ENCODE peak calls at places on chromosomes 11 and 22, in ten cellular contexts. U, O, C, S, E, V, H, Y, X and G are unnamed samples.

GRCh38 chr11:126926376-126926791 is 74.2 kb downstream of the KIRREL3 start:
- DNase-seq in U (no peak), O (no peak), C (no peak), S (no peak), E (no peak), V (no peak), H (no peak), Y (no peak), X (no peak), G (no peak)

GRCh38 chr11:43818220-43818619 is 62.4 kb upstream of the ALKBH3 start:
- DNase-seq in U (no peak), O (no peak), C (no peak), S (no peak), E (no peak), V (no peak), H (no peak), Y (no peak), X (no peak), G (no peak)

GRCh38 chr22:28031383-28031922 is 112.4 kb upstream of the PITPNB start:
- DNase-seq in U (no peak), O (no peak), C (no peak), S (no peak), E (no peak), V (no peak), H (no peak), Y (no peak), X (no peak), G (no peak)

GRCh38 chr22:16818538-16818937 is 6.7 kb downstream of the XKR3 start:
- DNase-seq in U (peak), O (no peak), C (no peak), S (no peak), E (no peak), V (no peak), H (no peak), Y (no peak), X (no peak), G (no peak)

GRCh38 chr22:49913446-49913845 is 4.8 kb downstream of the ALG12 start:
- DNase-seq in U (no peak), O (no peak), C (no peak), S (no peak), E (no peak), V (no peak), H (no peak), Y (no peak), X (no peak), G (no peak)

GRCh38 chr11:17611503-17612220 is 64.6 kb downstream of the OTOG start:
- DNase-seq in U (no peak), O (no peak), C (no peak), S (no peak), E (peak), V (no peak), H (no peak), Y (no peak), X (no peak), G (no peak)

GRCh38 chr11:12289667-12290476 is 87.5 kb upstream of the PARVA start:
- DNase-seq in U (no peak), O (no peak), C (peak), S (peak), E (no peak), V (peak), H (peak), Y (no peak), X (no peak), G (no peak)

GRCh38 chr22:23243006-23243573 is 62.8 kb downstream of the BCR start:
- DNase-seq in U (peak), O (no peak), C (no peak), S (no peak), E (no peak), V (no peak), H (peak), Y (peak), X (no peak), G (no peak)

GRCh38 chr11:1743587-1744136 is 6.7 kb downstream of the IFITM10 start:
- DNase-seq in U (no peak), O (no peak), C (no peak), S (no peak), E (no peak), V (no peak), H (no peak), Y (no peak), X (no peak), G (no peak)

GRCh38 chr22:38413085-38414008 is 41.7 kb downstream of the KCNJ4 start:
- DNase-seq in U (no peak), O (no peak), C (peak), S (no peak), E (peak), V (no peak), H (no peak), Y (no peak), X (no peak), G (peak)

GRCh38 chr11:25566298-25567200 is 765.4 kb upstream of the ANO3 start:
- DNase-seq in U (no peak), O (no peak), C (no peak), S (no peak), E (no peak), V (no peak), H (peak), Y (no peak), X (no peak), G (peak)

GRCh38 chr11:95877288-95877687 is 46.6 kb downstream of the MTMR2 start:
- DNase-seq in U (no peak), O (peak), C (no peak), S (no peak), E (no peak), V (no peak), H (no peak), Y (no peak), X (no peak), G (no peak)

GRCh38 chr22:47131611-47132427 is 369.4 kb downstream of the TBC1D22A start:
- DNase-seq in U (no peak), O (no peak), C (no peak), S (no peak), E (no peak), V (no peak), H (no peak), Y (no peak), X (no peak), G (no peak)

GRCh38 chr11:115892016-115892415 is 387.8 kb upstream of the CADM1 start:
- DNase-seq in U (no peak), O (no peak), C (no peak), S (no peak), E (no peak), V (no peak), H (no peak), Y (no peak), X (no peak), G (no peak)

GRCh38 chr11:47992959-47993820 is 12.8 kb downstream of the PTPRJ start:
- DNase-seq in U (peak), O (peak), C (no peak), S (no peak), E (no peak), V (no peak), H (no peak), Y (no peak), X (peak), G (no peak)

GRCh38 chr11:70060611-70061293 is 17.4 kb upstream of the ANO1 start:
- DNase-seq in U (no peak), O (no peak), C (no peak), S (no peak), E (peak), V (no peak), H (no peak), Y (no peak), X (no peak), G (no peak)

GRCh38 chr22:39251762-39252460 is 7.1 kb upstream of the PDGFB start:
- DNase-seq in U (no peak), O (no peak), C (peak), S (peak), E (no peak), V (no peak), H (no peak), Y (no peak), X (no peak), G (no peak)

GRCh38 chr11:4636962-4637661 is at the start of gene OR51D1:
- DNase-seq in U (peak), O (peak), C (peak), S (peak), E (no peak), V (peak), H (peak), Y (peak), X (peak), G (peak)

GRCh38 chr11:11577932-11578331 is 43.9 kb downstream of the GALNT18 start:
- DNase-seq in U (no peak), O (no peak), C (no peak), S (no peak), E (peak), V (no peak), H (no peak), Y (no peak), X (no peak), G (no peak)

GRCh38 chr11:38460429-38460828 is 1862.4 kb upstream of the RAG2 start:
- DNase-seq in U (no peak), O (no peak), C (no peak), S (no peak), E (no peak), V (no peak), H (no peak), Y (no peak), X (no peak), G (no peak)

GRCh38 chr22:17633217-17633997 is 4.9 kb upstream of the ATP6V1E1 start:
- DNase-seq in U (peak), O (no peak), C (no peak), S (peak), E (no peak), V (no peak), H (no peak), Y (peak), X (peak), G (no peak)

GRCh38 chr11:8863838-8864237 is 47.2 kb upstream of the AKIP1 start:
- DNase-seq in U (no peak), O (peak), C (no peak), S (no peak), E (no peak), V (no peak), H (no peak), Y (no peak), X (no peak), G (no peak)

GRCh38 chr22:26330971-26331625 is 98.0 kb upstream of the ASPHD2 start:
- DNase-seq in U (peak), O (peak), C (peak), S (peak), E (no peak), V (peak), H (no peak), Y (peak), X (peak), G (peak)

GRCh38 chr11:80937831-80938230 is 1497.0 kb upstream of the TENM4 start:
- DNase-seq in U (no peak), O (no peak), C (no peak), S (no peak), E (no peak), V (no peak), H (no peak), Y (no peak), X (no peak), G (no peak)

GRCh38 chr11:115215694-115216615 is 288.3 kb downstream of the CADM1 start:
- DNase-seq in U (no peak), O (no peak), C (no peak), S (no peak), E (no peak), V (no peak), H (no peak), Y (peak), X (no peak), G (no peak)

GRCh38 chr11:116691779-116692178 is 81.0 kb downstream of the BUD13 start:
- DNase-seq in U (peak), O (peak), C (peak), S (peak), E (peak), V (peak), H (no peak), Y (peak), X (peak), G (peak)

GRCh38 chr11:125902927-125903752 is at the start of gene PUS3:
- DNase-seq in U (peak), O (peak), C (peak), S (peak), E (no peak), V (peak), H (no peak), Y (peak), X (peak), G (peak)

GRCh38 chr11:134575504-134576230 is 163.6 kb upstream of the B3GAT1 start:
- DNase-seq in U (no peak), O (no peak), C (no peak), S (no peak), E (peak), V (no peak), H (no peak), Y (no peak), X (no peak), G (peak)

GRCh38 chr11:44632466-44633123 is 67.1 kb downstream of the CD82 start:
- DNase-seq in U (peak), O (peak), C (peak), S (peak), E (no peak), V (no peak), H (no peak), Y (peak), X (peak), G (peak)

GRCh38 chr11:62001450-62002178 is 34.2 kb upstream of the FTH1 start:
- DNase-seq in U (no peak), O (no peak), C (peak), S (no peak), E (no peak), V (no peak), H (no peak), Y (no peak), X (no peak), G (no peak)

GRCh38 chr22:35839811-35840739 is 122.4 kb downstream of the APOL5 start:
- DNase-seq in U (peak), O (peak), C (peak), S (peak), E (peak), V (peak), H (peak), Y (peak), X (peak), G (peak)

GRCh38 chr22:37850801-37851200 is 1.6 kb downstream of the EIF3L start:
- DNase-seq in U (no peak), O (no peak), C (no peak), S (no peak), E (no peak), V (no peak), H (no peak), Y (no peak), X (no peak), G (no peak)

DNA sequence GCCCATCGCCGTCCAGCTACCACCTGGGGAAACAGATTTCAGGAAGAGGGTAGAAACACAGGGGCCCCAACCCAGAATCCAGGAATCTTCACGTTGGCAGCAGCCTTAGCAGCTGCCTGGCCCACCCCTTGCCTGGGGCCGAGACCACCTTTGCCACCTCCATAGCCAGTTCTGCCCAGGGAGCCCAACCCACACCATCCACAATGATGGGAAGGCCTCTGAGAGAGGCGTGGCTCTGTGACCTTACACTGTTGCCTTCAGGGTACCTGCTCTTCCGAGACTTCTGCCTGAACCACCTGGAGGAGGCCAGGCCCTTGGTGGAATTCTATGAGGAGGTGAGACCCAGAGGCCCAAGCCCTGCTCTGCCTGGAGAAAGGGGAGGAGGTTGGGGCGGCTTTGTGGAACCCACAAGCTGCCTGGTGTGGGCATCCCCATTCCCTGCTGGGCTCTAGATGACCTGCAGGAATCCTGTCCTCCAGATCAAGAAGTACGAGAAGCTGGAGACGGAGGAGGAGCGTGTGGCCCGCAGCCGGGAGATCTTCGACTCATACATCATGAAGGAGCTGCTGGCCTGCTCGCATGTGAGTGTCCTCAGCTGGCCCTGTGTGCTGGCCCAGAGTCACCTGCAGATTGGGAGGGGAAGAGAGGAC is 10.0 kb upstream of the ANKRD13D start:
- DNase-seq in U (no peak), O (no peak), C (no peak), S (no peak), E (no peak), V (no peak), H (no peak), Y (no peak), X (no peak), G (peak)
- H3K27ac ChIP-seq in U (peak), O (no peak), C (peak), S (peak), E (peak), V (no peak), H (peak), Y (no peak), X (no peak), G (peak)

DNA sequence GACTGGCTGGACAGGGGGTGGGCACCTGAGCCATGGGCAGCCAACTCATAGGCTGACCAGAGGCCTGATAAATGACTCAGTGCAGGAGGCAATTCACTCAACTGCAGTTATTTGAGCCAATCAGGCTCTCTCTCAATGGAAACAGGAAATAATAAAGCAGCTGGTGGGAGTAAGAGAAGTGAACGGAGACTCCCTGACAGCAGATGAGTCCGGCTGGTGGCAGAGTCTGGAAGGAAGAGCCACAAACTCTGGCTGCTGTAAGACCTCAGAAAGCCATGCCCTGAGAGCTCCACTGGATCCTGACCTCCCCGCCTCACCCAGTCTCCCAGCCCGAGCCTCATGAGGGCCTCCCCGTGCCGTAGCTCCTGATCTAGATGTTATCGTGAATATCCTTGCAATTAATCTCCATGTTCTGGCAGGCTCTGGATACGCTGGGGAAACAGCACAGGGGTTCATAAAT is 69.8 kb downstream of the TRIM29 start:
- DNase-seq in U (no peak), O (peak), C (no peak), S (no peak), E (peak), V (peak), H (no peak), Y (no peak), X (no peak), G (no peak)
- TF ChIP-seq POLR2AphosphoS5 in U (no peak), O (no peak), C (no peak), S (no peak), E (no peak), V (no peak), H (no peak), Y (no peak), X (no peak), G (no peak)

GRCh38 chr11:57191308-57191707 is 9.6 kb downstream of the LRRC55 start:
- DNase-seq in U (no peak), O (no peak), C (no peak), S (no peak), E (no peak), V (no peak), H (no peak), Y (peak), X (no peak), G (no peak)
- H3K27ac ChIP-seq in U (no peak), O (no peak), C (no peak), S (no peak), E (no peak), V (no peak), H (no peak), Y (no peak), X (no peak), G (no peak)

DNA sequence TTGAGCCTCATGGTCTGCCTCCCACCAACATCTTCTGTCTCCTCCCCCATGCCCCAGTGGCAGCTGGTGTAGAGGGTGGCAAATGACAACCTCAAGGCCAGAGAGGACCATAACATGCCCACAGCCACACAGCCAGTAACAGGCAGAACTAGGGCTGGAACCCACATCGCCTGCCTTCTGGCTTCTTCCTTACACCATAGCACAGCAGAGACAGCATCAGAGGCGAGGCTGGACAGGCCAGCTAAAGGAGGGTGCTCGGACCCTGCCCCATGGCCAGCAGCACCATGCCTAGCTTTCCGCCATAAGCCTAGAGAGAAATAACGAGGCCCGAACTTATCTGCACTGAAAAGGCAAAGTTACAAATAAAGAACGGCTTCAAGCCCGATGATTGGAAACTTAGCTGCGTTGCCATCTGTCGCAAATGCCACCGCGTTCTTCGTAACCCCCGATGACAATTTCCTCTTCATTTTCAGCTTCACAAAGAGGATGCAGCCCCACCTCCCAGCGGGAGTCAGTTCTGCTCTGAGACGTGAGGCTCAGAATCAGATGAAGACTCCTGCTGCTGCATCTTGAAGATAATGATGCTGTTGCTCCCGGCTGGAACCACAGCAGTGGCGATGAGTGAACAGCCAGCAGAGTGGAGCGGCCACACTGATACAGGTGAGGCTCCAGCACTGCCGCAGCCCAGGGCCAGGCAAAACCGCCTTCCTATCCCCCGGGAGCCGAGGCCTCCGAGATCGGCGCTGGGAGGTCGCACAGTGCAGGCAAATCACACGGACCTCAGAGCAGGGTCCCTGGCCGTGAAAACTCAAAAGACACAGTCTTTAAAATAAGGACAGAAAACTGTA is 73.8 kb upstream of the RTL6 start:
- DNase-seq in U (no peak), O (no peak), C (peak), S (no peak), E (peak), V (no peak), H (no peak), Y (no peak), X (no peak), G (peak)
- TF ChIP-seq POLR2AphosphoS5 in U (no peak), O (no peak), C (no peak), S (no peak), E (no peak), V (no peak), H (no peak), Y (no peak), X (no peak), G (no peak)